ENCODE peak calls at places on chromosome 15, in seven cellular contexts. V is EL; N is NCI-H1417 treated with DMSO at 0.1 percent for 48 hours; Q is GM13976; L is hypothalamus; F is activated T-cell treated with anti-CD3 and anti-CD28 coated beads for 4 hours; S is activated CD8-positive, alpha-beta memory T cell treated with anti-CD3 and anti-CD28 coated beads, Interleukin-2, amount 10 ng/mL, durations not matched to agents 7 days and 5 days. E is an unnamed sample.

GRCh38 chr15:70120954-70121655 is 23.4 kb upstream of the TLE3 start:
- DNase-seq in S (no peak), V (no peak), F (no peak), N (no peak), Q (no peak), L (no peak), E (no peak)

GRCh38 chr15:80403712-80404056 is 498 bp upstream of the ARNT2 start:
- DNase-seq in Q (no peak), L (peak), V (peak), N (no peak), F (no peak), S (no peak), E (no peak)

GRCh38 chr15:31341036-31341435 is 14.4 kb downstream of the KLF13 start:
- DNase-seq in Q (no peak), S (no peak), V (no peak), F (no peak), L (no peak), N (no peak), E (no peak)

GRCh38 chr15:52052076-52052935 is 33.3 kb downstream of the MAPK6 start:
- DNase-seq in Q (no peak), L (no peak), N (no peak), V (no peak), S (no peak), F (no peak), E (no peak)

GRCh38 chr15:37733628-37734027 is 200.8 kb upstream of the TMCO5A start:
- DNase-seq in F (no peak), V (no peak), Q (no peak), L (no peak), N (no peak), S (no peak), E (no peak)

GRCh38 chr15:98823012-98823458 is 174.7 kb downstream of the IGF1R start:
- DNase-seq in V (peak), N (no peak), F (no peak), Q (no peak), S (no peak), L (no peak), E (peak)

GRCh38 chr15:43794269-43795037 is 2.3 kb downstream of the SERF2 start:
- DNase-seq in L (no peak), S (no peak), Q (no peak), N (no peak), V (peak), F (no peak), E (no peak)

GRCh38 chr15:99955181-99955525 is 221.9 kb upstream of the LYSMD4 start:
- DNase-seq in N (no peak), L (no peak), S (peak), F (no peak), V (no peak), Q (no peak), E (no peak)

GRCh38 chr15:58551764-58552504 is 120.1 kb downstream of the LIPC start:
- DNase-seq in L (no peak), S (no peak), N (no peak), V (peak), F (no peak), Q (no peak), E (no peak)

GRCh38 chr15:84947947-84948830 is 33.5 kb upstream of the PDE8A start:
- DNase-seq in F (no peak), S (no peak), Q (no peak), L (no peak), V (peak), N (no peak), E (no peak)

GRCh38 chr15:66433726-66434125 is 47.0 kb downstream of the MAP2K1 start:
- DNase-seq in F (no peak), L (no peak), N (no peak), V (no peak), Q (no peak), S (no peak), E (no peak)

GRCh38 chr15:48479751-48480150 is 148.5 kb downstream of the DUT start:
- DNase-seq in V (no peak), N (no peak), L (no peak), Q (no peak), F (no peak), S (no peak), E (no peak)

GRCh38 chr15:84590406-84590805 is 10.4 kb upstream of the ZSCAN2 start:
- DNase-seq in F (no peak), L (no peak), N (no peak), V (peak), Q (no peak), S (no peak), E (no peak)

GRCh38 chr15:96339662-96340347 is 9.3 kb downstream of the NR2F2 start:
- DNase-seq in V (no peak), F (no peak), L (no peak), Q (no peak), S (no peak), N (no peak), E (no peak)

GRCh38 chr15:85964471-85964870 is 115.2 kb upstream of the AGBL1 start:
- DNase-seq in L (no peak), Q (no peak), N (no peak), V (no peak), F (no peak), S (no peak), E (no peak)

GRCh38 chr15:95734422-95735316 is 595.8 kb upstream of the NR2F2 start:
- DNase-seq in V (no peak), F (no peak), N (no peak), L (no peak), S (no peak), Q (no peak), E (no peak)

GRCh38 chr15:39145854-39146253 is 435.0 kb upstream of the THBS1 start:
- DNase-seq in Q (no peak), S (no peak), V (peak), N (no peak), F (no peak), L (no peak), E (no peak)

GRCh38 chr15:57611119-57611518 is 19.4 kb downstream of the MYZAP start:
- DNase-seq in Q (no peak), F (no peak), S (no peak), N (no peak), L (no peak), V (no peak), E (no peak)

GRCh38 chr15:34942363-34942762 is 27.2 kb downstream of the AQR start:
- DNase-seq in S (no peak), L (no peak), Q (no peak), N (no peak), F (no peak), V (peak), E (no peak)

GRCh38 chr15:91970142-91970541 is 116.6 kb downstream of the SLCO3A1 start:
- DNase-seq in F (no peak), N (no peak), Q (no peak), S (no peak), L (peak), V (no peak), E (no peak)